ENCODE peak calls at places on chromosome 18, in ten cellular contexts. I, G, N, J, Y, O, D, H, K and W are unnamed samples.

GRCh38 chr18:9513971-9514512 is 38.7 kb downstream of the RALBP1 start:
- DNase-seq in G (no peak), I (peak), D (peak), N (no peak), J (no peak), Y (peak), K (no peak), H (no peak), O (no peak), W (no peak)

GRCh38 chr18:55515946-55516710 is 71.9 kb downstream of the TCF4 start:
- DNase-seq in J (no peak), I (peak), Y (no peak), O (no peak), H (no peak), K (peak), N (no peak), D (peak), G (no peak), W (no peak)

GRCh38 chr18:60112369-60112768 is 212.6 kb downstream of the PMAIP1 start:
- DNase-seq in Y (no peak), D (no peak), G (no peak), N (no peak), J (no peak), K (no peak), I (no peak), H (no peak), O (no peak), W (no peak)

GRCh38 chr18:3457261-3457724 is 7.3 kb downstream of the TGIF1 start:
- DNase-seq in G (no peak), Y (peak), J (no peak), N (no peak), K (no peak), O (no peak), I (no peak), D (no peak), H (no peak), W (no peak)

GRCh38 chr18:44624052-44624451 is 56.6 kb upstream of the SETBP1 start:
- DNase-seq in K (no peak), G (no peak), H (no peak), D (no peak), I (no peak), Y (no peak), N (no peak), O (no peak), J (no peak), W (no peak)

GRCh38 chr18:77059294-77059916 is 73.2 kb downstream of the MBP start:
- DNase-seq in G (no peak), Y (peak), K (peak), J (peak), O (no peak), I (peak), N (no peak), D (peak), H (no peak), W (peak)

GRCh38 chr18:50374170-50374752 is 585 bp upstream of the SKA1 start:
- DNase-seq in K (no peak), J (no peak), Y (no peak), N (no peak), G (no peak), H (no peak), I (no peak), O (no peak), D (no peak), W (no peak)

GRCh38 chr18:63146185-63146584 is 173.4 kb downstream of the BCL2 start:
- DNase-seq in Y (no peak), G (no peak), K (no peak), H (no peak), J (no peak), D (no peak), N (no peak), O (no peak), I (no peak), W (no peak)